ENCODE peak calls at places on chromosome 11, in four cellular contexts. P is stimulated activated CD4-positive, alpha-beta T cell treated with anti-CD3 and anti-CD28 coated beads, Interleukin-2, amount 100 ng/mL, for 24 hours; R is neuronal stem cell; Q is stimulated activated CD8-positive, alpha-beta memory T cell treated with anti-CD3 and anti-CD28 coated beads, Interleukin-15, amount 100 ng/mL, for 4 hours. J is an unnamed sample.
A peak's percentile ranks its signal among the peaks of the same experiment; 100 is the strongest.

GRCh38 chr11:61966673-61967176 is 709 bp downstream of the FTH1 start:
- DNase-seq in Q (no peak), R (no peak), P (peak; percentile 44), J (peak; percentile 35)

GRCh38 chr11:40360206-40360798 is 1099.2 kb downstream of the LRRC4C start:
- DNase-seq in P (no peak), R (no peak), Q (no peak), J (no peak)

GRCh38 chr11:35071722-35072121 is 67.2 kb upstream of the CD44 start:
- DNase-seq in R (no peak), Q (no peak), P (no peak), J (no peak)

GRCh38 chr11:66317766-66318575 is 1.1 kb upstream of the CD248 start:
- DNase-seq in R (no peak), P (peak; percentile 33), Q (no peak), J (peak; percentile 74)

GRCh38 chr11:11976476-11977187 is 31.8 kb downstream of the DKK3 start:
- DNase-seq in P (no peak), Q (no peak), R (no peak), J (no peak)

GRCh38 chr11:29190313-29190712 is 826.5 kb downstream of the KCNA4 start:
- DNase-seq in R (no peak), Q (no peak), P (no peak), J (no peak)

GRCh38 chr11:35586216-35586615 is 32.0 kb upstream of the FJX1 start:
- DNase-seq in P (no peak), R (no peak), Q (no peak), J (no peak)

GRCh38 chr11:69443968-69444364 is 37.5 kb upstream of the LINC01488 start:
- DNase-seq in R (no peak), P (no peak), Q (no peak), J (no peak)

GRCh38 chr11:112520293-112520692 is 259.6 kb upstream of the PLET1 start:
- DNase-seq in R (no peak), P (no peak), Q (no peak), J (no peak)

GRCh38 chr11:47071871-47072270 is 104.8 kb downstream of the ARFGAP2 start:
- DNase-seq in P (no peak), Q (no peak), R (no peak), J (no peak)

GRCh38 chr11:61914471-61915171 is 2.7 kb downstream of the RAB3IL1 start:
- DNase-seq in R (no peak), Q (no peak), P (no peak), J (no peak)

GRCh38 chr11:119110439-119110838 is 3.3 kb downstream of the C2CD2L start:
- DNase-seq in Q (no peak), R (no peak), P (no peak), J (no peak)

GRCh38 chr11:75850787-75851186 is 35.8 kb downstream of the UVRAG start:
- DNase-seq in P (no peak), Q (no peak), R (no peak), J (no peak)

GRCh38 chr11:31870609-31871309 is 59.6 kb upstream of the PAX6 start:
- DNase-seq in P (peak; percentile 36), R (peak; percentile 85), Q (no peak), J (peak; percentile 7)

GRCh38 chr11:68583047-68583446 is 101.3 kb upstream of the GAL start:
- DNase-seq in P (no peak), Q (no peak), R (no peak), J (no peak)

GRCh38 chr11:12201016-12201985 is 90.9 kb downstream of the MICAL2 start:
- DNase-seq in Q (no peak), P (no peak), R (no peak), J (no peak)

GRCh38 chr11:87125257-87125656 is 87.5 kb downstream of the TMEM135 start:
- DNase-seq in Q (no peak), R (no peak), P (no peak), J (no peak)

GRCh38 chr11:124405611-124406010 is 6.8 kb upstream of the OR8B3 start:
- DNase-seq in R (no peak), Q (no peak), P (no peak), J (no peak)

GRCh38 chr11:3904228-3904627 is 48.8 kb downstream of the STIM1 start:
- DNase-seq in P (no peak), Q (no peak), R (no peak), J (no peak)

GRCh38 chr11:39630365-39630764 is 1829.1 kb downstream of the LRRC4C start:
- DNase-seq in R (no peak), P (no peak), Q (no peak), J (no peak)

GRCh38 chr11:79244175-79244804 is 196.5 kb downstream of the TENM4 start:
- DNase-seq in P (no peak), R (no peak), Q (no peak), J (no peak)

GRCh38 chr11:45089845-45090499 is 56.5 kb upstream of the PRDM11 start:
- DNase-seq in Q (no peak), P (no peak), R (no peak), J (no peak)

GRCh38 chr11:12746593-12747097 is 72.4 kb downstream of the TEAD1 start:
- DNase-seq in Q (no peak), P (no peak), R (peak; percentile 75), J (no peak)

GRCh38 chr11:6526411-6527135 is 29.5 kb downstream of the DNHD1 start:
- DNase-seq in P (no peak), R (no peak), Q (no peak), J (no peak)

GRCh38 chr11:1828542-1828941 is 6.2 kb upstream of the SYT8 start:
- DNase-seq in R (no peak), Q (no peak), P (no peak), J (no peak)

GRCh38 chr11:46693597-46694012 is 6.8 kb downstream of the ARHGAP1 start:
- DNase-seq in R (no peak), Q (no peak), P (no peak), J (no peak)

GRCh38 chr11:104005234-104005855 is 31.1 kb upstream of the DDI1 start:
- DNase-seq in R (no peak), P (no peak), Q (no peak), J (no peak)

GRCh38 chr11:115765803-115766239 is 261.6 kb upstream of the CADM1 start:
- DNase-seq in Q (no peak), P (no peak), R (no peak), J (no peak)

GRCh38 chr11:63768232-63769043 is at the start of gene ZFTA:
- DNase-seq in R (peak; percentile 72), P (peak; percentile 69), Q (peak; percentile 46), J (peak; percentile 78)

GRCh38 chr11:116119158-116119557 is 614.9 kb upstream of the CADM1 start:
- DNase-seq in Q (no peak), P (no peak), R (no peak), J (no peak)

GRCh38 chr11:57597461-57597892 is at the start of gene SERPING1:
- DNase-seq in Q (no peak), P (no peak), R (no peak), J (no peak)

GRCh38 chr11:27807594-27807993 is 107.3 kb upstream of the BDNF start:
- DNase-seq in P (no peak), Q (no peak), R (no peak), J (no peak)

GRCh38 chr11:45543808-45544422 is 121.5 kb downstream of the CHST1 start:
- DNase-seq in R (peak; percentile 47), Q (no peak), P (peak; percentile 7), J (peak; percentile 5)

GRCh38 chr11:134569195-134569594 is 157.2 kb upstream of the B3GAT1 start:
- DNase-seq in Q (no peak), R (no peak), P (no peak), J (no peak)